ENCODE peak calls at places on chromosomes 5 and 9, in five cellular contexts. H is HepG2, Z is PC-9, S is cardiac muscle cell, W is osteoblast. Y is an unnamed sample.

GRCh38 chr5:7244977-7245376 is 151.0 kb upstream of the ADCY2 start:
- DNase-seq in H (no peak), Z (no peak), S (no peak), W (no peak), Y (no peak)

GRCh38 chr9:136576269-136576626 is 30.4 kb upstream of the NOTCH1 start:
- DNase-seq in H (no peak), Z (peak; percentile 64), S (no peak), W (peak; percentile 96), Y (no peak)

GRCh38 chr9:27261517-27262211 is 35.3 kb downstream of the EQTN start:
- DNase-seq in H (peak; percentile 58), Z (no peak), S (no peak), W (no peak), Y (peak; percentile 11)

GRCh38 chr5:160221082-160221481 is 8.2 kb upstream of the FABP6 start:
- DNase-seq in H (no peak), Z (no peak), S (no peak), W (no peak), Y (no peak)

GRCh38 chr9:111691686-111692329 is 30.4 kb downstream of the GNG10 start:
- DNase-seq in H (peak; percentile 52), Z (no peak), S (peak; percentile 58), W (peak; percentile 68), Y (peak; percentile 4)

GRCh38 chr5:139014726-139015125 is 139.6 kb upstream of the LRRTM2 start:
- DNase-seq in H (no peak), Z (peak; percentile 26), S (peak; percentile 73), W (peak; percentile 93), Y (peak; percentile 51)

GRCh38 chr9:840343-840742 is 1.2 kb upstream of the DMRT1 start:
- DNase-seq in H (no peak), Z (no peak), S (no peak), W (no peak), Y (no peak)

GRCh38 chr5:95924720-95925119 is 36.9 kb downstream of the ELL2 start:
- DNase-seq in H (peak; percentile 90), Z (no peak), S (peak; percentile 51), W (no peak), Y (no peak)

GRCh38 chr5:5155617-5156016 is 15.5 kb downstream of the ADAMTS16 start:
- DNase-seq in H (no peak), Z (no peak), S (no peak), W (no peak), Y (no peak)

GRCh38 chr5:43192558-43193170 is 639 bp downstream of the NIM1K start:
- DNase-seq in H (no peak), Z (peak; percentile 21), S (peak; percentile 35), W (peak; percentile 61), Y (no peak)

GRCh38 chr9:131622536-131622935 is 77.2 kb downstream of the PRRT1B start:
- DNase-seq in H (no peak), Z (no peak), S (no peak), W (no peak), Y (no peak)

GRCh38 chr9:137113385-137114159 is 961 bp downstream of the DPP7 start:
- DNase-seq in H (no peak), Z (no peak), S (peak; percentile 22), W (peak; percentile 96), Y (no peak)

GRCh38 chr5:133816791-133817190 is 151.6 kb downstream of the C5orf15 start:
- DNase-seq in H (no peak), Z (no peak), S (no peak), W (no peak), Y (no peak)

GRCh38 chr9:92671323-92671722 is 1.4 kb upstream of the IPPK start:
- DNase-seq in H (peak; percentile 47), Z (peak; percentile 88), S (peak; percentile 86), W (peak; percentile 91), Y (peak; percentile 50)

GRCh38 chr9:129761901-129762359 is 9.1 kb upstream of the PTGES start:
- DNase-seq in H (no peak), Z (peak; percentile 80), S (peak; percentile 89), W (peak; percentile 91), Y (peak; percentile 55)

GRCh38 chr5:134879456-134879855 is 5.3 kb downstream of the TXNDC15 start:
- DNase-seq in H (no peak), Z (no peak), S (no peak), W (no peak), Y (no peak)

GRCh38 chr9:95468791-95469190 is 48.0 kb downstream of the PTCH1 start:
- DNase-seq in H (no peak), Z (no peak), S (no peak), W (no peak), Y (no peak)

GRCh38 chr9:8783999-8784398 is 984.4 kb upstream of the DMAC1 start:
- DNase-seq in H (no peak), Z (no peak), S (no peak), W (no peak), Y (no peak)

GRCh38 chr9:115850548-115851304 is 302.9 kb upstream of the PAPPA start:
- DNase-seq in H (no peak), Z (no peak), S (peak; percentile 40), W (no peak), Y (peak; percentile 54)

GRCh38 chr9:14747116-14747515 is 24.6 kb upstream of the CER1 start:
- DNase-seq in H (no peak), Z (no peak), S (no peak), W (no peak), Y (no peak)

GRCh38 chr5:148858106-148858505 is 31.7 kb downstream of the ADRB2 start:
- DNase-seq in H (no peak), Z (no peak), S (no peak), W (no peak), Y (no peak)

GRCh38 chr9:16413509-16414016 is 456.9 kb downstream of the BNC2 start:
- DNase-seq in H (peak; percentile 95), Z (no peak), S (peak; percentile 100), W (peak; percentile 74), Y (peak; percentile 95)

GRCh38 chr5:149938791-149939358 is 5.7 kb downstream of the PDE6A start:
- DNase-seq in H (no peak), Z (peak; percentile 90), S (peak; percentile 73), W (peak; percentile 83), Y (no peak)

GRCh38 chr5:34700078-34700452 is 43.9 kb downstream of the RAI14 start:
- DNase-seq in H (no peak), Z (no peak), S (no peak), W (no peak), Y (no peak)

GRCh38 chr9:136174779-136175744 is 29.9 kb downstream of the LHX3 start:
- DNase-seq in H (no peak), Z (no peak), S (no peak), W (no peak), Y (no peak)

GRCh38 chr9:133153227-133154096 is 10.3 kb downstream of the GBGT1 start:
- DNase-seq in H (peak; percentile 77), Z (no peak), S (no peak), W (peak; percentile 73), Y (no peak)

GRCh38 chr5:9188956-9189355 is 356.9 kb downstream of the SEMA5A start:
- DNase-seq in H (no peak), Z (no peak), S (no peak), W (no peak), Y (no peak)

GRCh38 chr9:82410306-82410705 is 421.7 kb downstream of the SPATA31D1 start:
- DNase-seq in H (no peak), Z (no peak), S (no peak), W (no peak), Y (peak; percentile 16)

GRCh38 chr5:56585973-56586740 is 229.2 kb upstream of the MAP3K1 start:
- DNase-seq in H (no peak), Z (no peak), S (peak; percentile 66), W (peak; percentile 68), Y (no peak)

GRCh38 chr9:137030528-137030927 is 1.4 kb downstream of the FUT7 start:
- DNase-seq in H (no peak), Z (no peak), S (peak; percentile 28), W (no peak), Y (no peak)

DNA sequence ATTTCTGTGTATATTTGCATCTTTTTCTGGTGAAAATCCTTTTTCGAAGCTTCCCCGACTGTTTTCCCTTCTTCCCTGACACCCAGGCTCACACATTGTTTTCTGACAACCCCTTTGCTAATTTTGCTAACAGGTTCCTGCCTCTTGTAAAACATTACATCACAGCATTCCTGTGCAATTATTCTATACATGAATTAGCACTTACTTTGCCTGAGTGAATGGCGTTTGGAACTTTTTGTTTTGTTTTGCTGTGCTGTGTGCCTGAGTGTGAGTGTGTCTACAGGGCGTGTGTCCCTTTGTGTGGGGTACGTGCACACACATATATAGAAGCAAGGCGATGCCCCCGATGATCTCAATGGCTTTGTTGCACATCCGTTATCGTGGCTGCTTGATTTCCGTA is 398.4 kb upstream of the IRX1 start:
- DNase-seq in H (no peak), Z (no peak), S (no peak), W (no peak), Y (no peak)
- H3K4me3 ChIP-seq in H (no peak overlapping the region), Z (no peak overlapping the region), S (peak overlapping the region; percentile 16), W (no peak overlapping the region), Y (no peak overlapping the region)

GRCh38 chr5:73902327-73903051 is 276.5 kb downstream of the ARHGEF28 start:
- DNase-seq in H (peak; percentile 41), Z (no peak), S (peak; percentile 80), W (peak; percentile 58), Y (no peak)
- H3K27me3 ChIP-seq in H (no peaks in the 10 kb centered on the region), Z (no peaks in the 10 kb centered on the region), S (no peaks in the 10 kb centered on the region), W (no peaks in the 10 kb centered on the region), Y (no peaks in the 10 kb centered on the region)

DNA sequence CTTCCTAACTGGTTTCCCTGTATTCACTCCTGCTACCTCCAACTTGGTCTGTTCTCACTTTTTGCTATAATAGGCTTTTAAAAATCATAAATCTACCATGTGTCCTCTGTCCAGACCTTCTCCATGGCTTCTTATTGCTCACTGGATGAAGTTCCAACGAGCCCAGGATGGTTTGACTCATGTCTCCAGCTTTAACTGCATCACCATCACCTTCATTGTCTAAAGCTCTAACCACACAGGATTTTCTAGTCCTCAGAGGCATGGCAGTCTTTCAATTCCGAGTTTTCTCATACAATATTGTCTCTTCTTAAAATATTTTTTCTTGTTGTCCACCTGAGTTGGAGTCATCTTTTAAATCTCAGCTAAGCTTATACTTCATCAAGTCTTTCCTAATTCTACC is 49.3 kb downstream of the PDCD1LG2 start:
- DNase-seq in H (no peak), Z (no peak), S (no peak), W (no peak), Y (no peak)
- H3K27ac ChIP-seq in H (no peak overlapping the region), Z (no peak overlapping the region), S (no peak overlapping the region), W (no peak overlapping the region), Y (no peak overlapping the region)

GRCh38 chr5:1342268-1342667 is 2.6 kb downstream of the CLPTM1L start:
- DNase-seq in H (no peak), Z (no peak), S (no peak), W (peak; percentile 53), Y (no peak)

GRCh38 chr5:1343931-1344901 is 683 bp downstream of the CLPTM1L start:
- DNase-seq in H (no peak), Z (peak; percentile 39), S (peak; percentile 17), W (peak; percentile 92), Y (no peak)

GRCh38 chr5:1341863-1342262 is 3.0 kb downstream of the CLPTM1L start:
- DNase-seq in H (no peak), Z (no peak), S (no peak), W (no peak), Y (no peak)

GRCh38 chr5:1344975-1345838 is at the start of gene CLPTM1L:
- DNase-seq in H (peak; percentile 69), Z (peak; percentile 96), S (peak; percentile 89), W (peak; percentile 100), Y (peak; percentile 39)

GRCh38 chr5:1343315-1343751 is 1.6 kb downstream of the CLPTM1L start:
- DNase-seq in H (no peak), Z (no peak), S (no peak), W (peak; percentile 82), Y (no peak)
- H3K4me3 ChIP-seq in H (peak overlapping the region; percentile 61), Z (peak overlapping the region; percentile 84), S (peak overlapping the region; percentile 71), W (peak overlapping the region; percentile 85), Y (no peak overlapping the region)

GRCh38 chr5:180352976-180353225 is 235 bp downstream of the GFPT2 start:
- DNase-seq in H (no peak), Z (no peak), S (no peak), W (no peak), Y (no peak)
- H3K27me3 ChIP-seq in H (peaks cover 85% of the 10 kb centered on the region), Z (no peaks in the 10 kb centered on the region), S (peaks cover 10% of the 10 kb centered on the region), W (peaks cover 2% of the 10 kb centered on the region), Y (peaks cover 7% of the 10 kb centered on the region)